ENCODE peak calls at places on chromosomes 12 and 14, in four cellular contexts. One of them, this sample, is unnamed.

GRCh38 chr14:105168496-105168978 is at the start of gene JAG2:
- DNase-seq in skeletal muscle cell: no peak
- DNase-seq in astrocyte of the cerebellum: no peak
- DNase-seq in OCI-LY7: peak; percentile 64
- DNase-seq in this sample: no peak

GRCh38 chr12:3523058-3523457 is 32.1 kb downstream of the PRMT8 start:
- DNase-seq in skeletal muscle cell: no peak
- DNase-seq in astrocyte of the cerebellum: no peak
- DNase-seq in OCI-LY7: no peak
- DNase-seq in this sample: no peak

GRCh38 chr14:88868558-88869159 is 44.2 kb downstream of the TTC8 start:
- DNase-seq in skeletal muscle cell: no peak
- DNase-seq in astrocyte of the cerebellum: peak; percentile 4
- DNase-seq in OCI-LY7: peak; percentile 21
- DNase-seq in this sample: no peak

GRCh38 chr12:62291888-62292760 is 31.9 kb downstream of the USP15 start:
- DNase-seq in skeletal muscle cell: no peak
- DNase-seq in astrocyte of the cerebellum: no peak
- DNase-seq in OCI-LY7: no peak
- DNase-seq in this sample: no peak

GRCh38 chr12:124940393-124941169 is 26.1 kb upstream of the UBC start:
- DNase-seq in skeletal muscle cell: peak; percentile 74
- DNase-seq in astrocyte of the cerebellum: peak; percentile 53
- DNase-seq in OCI-LY7: peak; percentile 90
- DNase-seq in this sample: no peak

GRCh38 chr12:18414671-18415070 is 153.4 kb downstream of the PIK3C2G start:
- DNase-seq in skeletal muscle cell: no peak
- DNase-seq in astrocyte of the cerebellum: no peak
- DNase-seq in OCI-LY7: no peak
- DNase-seq in this sample: no peak

GRCh38 chr12:113093409-113094101 is 37.0 kb downstream of the DTX1 start:
- DNase-seq in skeletal muscle cell: no peak
- DNase-seq in astrocyte of the cerebellum: no peak
- DNase-seq in OCI-LY7: no peak
- DNase-seq in this sample: no peak

GRCh38 chr12:22631863-22632463 is 7.0 kb downstream of the ETNK1 start:
- DNase-seq in skeletal muscle cell: no peak
- DNase-seq in astrocyte of the cerebellum: no peak
- DNase-seq in OCI-LY7: peak; percentile 13
- DNase-seq in this sample: no peak

GRCh38 chr12:65449400-65449799 is 170.9 kb downstream of the MSRB3 start:
- DNase-seq in skeletal muscle cell: no peak
- DNase-seq in astrocyte of the cerebellum: peak; percentile 4
- DNase-seq in OCI-LY7: no peak
- DNase-seq in this sample: no peak

GRCh38 chr12:93427779-93428564 is 13.8 kb downstream of the UBE2N start:
- DNase-seq in skeletal muscle cell: no peak
- DNase-seq in astrocyte of the cerebellum: no peak
- DNase-seq in OCI-LY7: no peak
- DNase-seq in this sample: no peak

GRCh38 chr14:22390824-22391461 is 198.1 kb downstream of the DAD1 start:
- DNase-seq in skeletal muscle cell: no peak
- DNase-seq in astrocyte of the cerebellum: no peak
- DNase-seq in OCI-LY7: no peak
- DNase-seq in this sample: no peak

GRCh38 chr12:127363392-127363791 is 903.6 kb upstream of the TMEM132C start:
- DNase-seq in skeletal muscle cell: no peak
- DNase-seq in astrocyte of the cerebellum: no peak
- DNase-seq in OCI-LY7: no peak
- DNase-seq in this sample: no peak

GRCh38 chr12:51591020-51591901 is at the start of gene SCN8A:
- DNase-seq in skeletal muscle cell: peak; percentile 23
- DNase-seq in astrocyte of the cerebellum: no peak
- DNase-seq in OCI-LY7: peak; percentile 72
- DNase-seq in this sample: no peak

GRCh38 chr14:96225745-96226151 is 21.1 kb downstream of the BDKRB2 start:
- DNase-seq in skeletal muscle cell: no peak
- DNase-seq in astrocyte of the cerebellum: no peak
- DNase-seq in OCI-LY7: no peak
- DNase-seq in this sample: peak; percentile 21

GRCh38 chr12:12319501-12320322 is 30.3 kb downstream of the MANSC1 start:
- DNase-seq in skeletal muscle cell: no peak
- DNase-seq in astrocyte of the cerebellum: peak; percentile 49
- DNase-seq in OCI-LY7: no peak
- DNase-seq in this sample: no peak

GRCh38 chr12:64039285-64039871 is 182.7 kb downstream of the KICS2 start:
- DNase-seq in skeletal muscle cell: no peak
- DNase-seq in astrocyte of the cerebellum: peak; percentile 33
- DNase-seq in OCI-LY7: no peak
- DNase-seq in this sample: no peak

GRCh38 chr12:4069046-4070010 is 196.1 kb upstream of the PARP11 start:
- DNase-seq in skeletal muscle cell: no peak
- DNase-seq in astrocyte of the cerebellum: no peak
- DNase-seq in OCI-LY7: no peak
- DNase-seq in this sample: no peak

GRCh38 chr14:98721061-98721460 is 550.9 kb downstream of the BCL11B start:
- DNase-seq in skeletal muscle cell: no peak
- DNase-seq in astrocyte of the cerebellum: no peak
- DNase-seq in OCI-LY7: peak; percentile 87
- DNase-seq in this sample: no peak

GRCh38 chr14:28494196-28494595 is 272.4 kb upstream of the FOXG1 start:
- DNase-seq in skeletal muscle cell: peak; percentile 36
- DNase-seq in astrocyte of the cerebellum: no peak
- DNase-seq in OCI-LY7: no peak
- DNase-seq in this sample: no peak

GRCh38 chr14:34498684-34499412 is 36.8 kb upstream of the SPTSSA start:
- DNase-seq in skeletal muscle cell: no peak
- DNase-seq in astrocyte of the cerebellum: no peak
- DNase-seq in OCI-LY7: peak; percentile 38
- DNase-seq in this sample: no peak

GRCh38 chr12:14756331-14757143 is 46.7 kb downstream of the WBP11 start:
- DNase-seq in skeletal muscle cell: no peak
- DNase-seq in astrocyte of the cerebellum: no peak
- DNase-seq in OCI-LY7: no peak
- DNase-seq in this sample: no peak

GRCh38 chr12:82721726-82722125 is 35.0 kb downstream of the TMTC2 start:
- DNase-seq in skeletal muscle cell: no peak
- DNase-seq in astrocyte of the cerebellum: no peak
- DNase-seq in OCI-LY7: no peak
- DNase-seq in this sample: no peak

GRCh38 chr14:69904246-69904645 is 25.0 kb downstream of the SMOC1 start:
- DNase-seq in skeletal muscle cell: no peak
- DNase-seq in astrocyte of the cerebellum: no peak
- DNase-seq in OCI-LY7: no peak
- DNase-seq in this sample: no peak

GRCh38 chr14:106766145-106766544 is 1239.8 kb downstream of the TMEM121 start:
- DNase-seq in skeletal muscle cell: no peak
- DNase-seq in astrocyte of the cerebellum: no peak
- DNase-seq in OCI-LY7: no peak
- DNase-seq in this sample: no peak

GRCh38 chr12:95808146-95808545 is 17.6 kb upstream of the NTN4 start:
- DNase-seq in skeletal muscle cell: no peak
- DNase-seq in astrocyte of the cerebellum: no peak
- DNase-seq in OCI-LY7: no peak
- DNase-seq in this sample: no peak

GRCh38 chr12:152440-152839 is 61.5 kb downstream of the SLC6A12 start:
- DNase-seq in skeletal muscle cell: no peak
- DNase-seq in astrocyte of the cerebellum: no peak
- DNase-seq in OCI-LY7: no peak
- DNase-seq in this sample: no peak

GRCh38 chr12:69570000-69570516 is 15.2 kb upstream of the CCT2 start:
- DNase-seq in skeletal muscle cell: no peak
- DNase-seq in astrocyte of the cerebellum: peak; percentile 50
- DNase-seq in OCI-LY7: no peak
- DNase-seq in this sample: peak; percentile 41

DNA sequence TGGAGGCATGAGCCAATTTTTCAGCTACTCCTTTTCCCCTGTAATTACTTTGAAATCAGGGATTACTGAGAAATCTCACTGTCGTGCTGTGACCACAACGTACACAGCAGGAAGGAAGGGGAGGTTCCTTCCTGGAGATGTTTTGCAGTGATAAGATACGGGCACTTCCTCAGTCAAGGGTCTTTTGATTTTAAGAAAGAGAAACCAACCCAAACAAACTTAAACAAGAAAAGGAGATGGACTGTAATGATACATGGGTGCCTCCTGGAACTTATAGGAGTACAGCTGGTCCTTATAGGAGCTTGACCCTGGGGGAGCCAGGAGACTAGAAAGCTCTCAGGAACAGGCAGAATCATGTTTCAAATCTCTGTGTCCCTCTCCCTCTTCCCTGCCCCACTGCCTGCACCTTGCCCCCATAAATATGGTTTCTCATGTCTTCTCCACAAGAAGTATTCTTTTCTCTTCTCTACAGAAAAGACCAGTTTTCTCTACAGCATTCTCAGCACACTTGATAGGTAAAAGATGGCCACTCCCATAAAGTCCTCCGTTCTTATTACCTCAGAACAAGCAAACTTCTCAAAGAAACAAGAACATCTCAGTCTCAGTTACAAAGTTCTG is 281.1 kb upstream of the AMIGO2 start:
- DNase-seq in skeletal muscle cell: no peak
- DNase-seq in astrocyte of the cerebellum: no peak
- DNase-seq in OCI-LY7: peak; percentile 41
- DNase-seq in this sample: no peak
- H3K4me3 ChIP-seq in skeletal muscle cell: no peak overlapping the region
- H3K4me3 ChIP-seq in astrocyte of the cerebellum: no peak overlapping the region
- H3K4me3 ChIP-seq in OCI-LY7: peak overlapping the region; percentile 54
- H3K4me3 ChIP-seq in this sample: no peak overlapping the region

GRCh38 chr12:67827820-67828383 is 161.3 kb upstream of the IFNG-AS1 start:
- DNase-seq in skeletal muscle cell: peak; percentile 87
- DNase-seq in astrocyte of the cerebellum: peak; percentile 88
- DNase-seq in OCI-LY7: no peak
- DNase-seq in this sample: peak; percentile 97
- H3K4me3 ChIP-seq in skeletal muscle cell: peak overlapping the region; percentile 45
- H3K4me3 ChIP-seq in astrocyte of the cerebellum: peak overlapping the region; percentile 34
- H3K4me3 ChIP-seq in OCI-LY7: no peak overlapping the region
- H3K4me3 ChIP-seq in this sample: peak overlapping the region; percentile 64

DNA sequence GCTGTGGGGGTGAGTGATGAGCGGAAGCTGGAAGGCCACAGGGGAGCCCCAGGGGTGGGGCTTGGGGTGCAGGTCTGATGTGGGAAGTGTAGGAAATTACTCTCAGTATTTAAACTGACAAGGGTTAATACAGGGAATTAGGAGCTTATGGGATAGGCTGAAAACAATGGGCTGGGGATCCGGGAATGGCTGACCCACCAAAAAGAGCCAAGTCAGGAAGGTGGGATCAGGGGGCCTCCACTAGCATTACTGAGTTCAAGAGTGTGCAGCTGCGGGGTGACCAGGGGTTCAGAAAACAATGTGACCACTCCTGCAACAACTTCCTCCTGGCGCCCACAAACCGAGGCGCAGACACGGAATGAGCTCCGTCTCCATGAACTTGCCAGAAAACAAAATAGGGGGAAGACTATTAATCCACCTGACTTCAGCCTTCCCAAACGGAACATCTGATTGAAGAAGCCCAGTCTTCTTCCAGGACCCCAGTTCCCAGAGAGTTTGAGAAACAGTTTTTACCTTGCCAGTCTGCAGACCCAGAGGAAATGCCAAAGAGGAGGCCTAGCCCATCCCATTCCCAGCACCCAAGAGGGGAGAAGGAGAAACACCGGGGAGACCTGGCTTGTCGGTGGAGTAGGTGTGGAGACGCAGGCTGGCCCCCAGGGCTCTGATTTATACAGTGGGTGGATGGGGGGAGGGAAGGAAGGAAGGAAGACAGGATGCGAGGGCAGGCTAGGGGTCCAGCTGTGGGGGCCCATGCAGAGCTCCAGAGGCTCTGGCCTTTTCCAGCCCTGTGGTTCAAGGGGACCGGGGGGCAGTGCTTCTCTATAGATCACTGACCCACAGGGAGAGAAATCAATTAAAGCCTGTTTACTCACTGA is 16.5 kb upstream of the YY1 start:
- DNase-seq in skeletal muscle cell: no peak
- DNase-seq in astrocyte of the cerebellum: no peak
- DNase-seq in OCI-LY7: no peak
- DNase-seq in this sample: no peak
- H3K4me3 ChIP-seq in skeletal muscle cell: peak overlapping the region; percentile 51
- H3K4me3 ChIP-seq in astrocyte of the cerebellum: no peak overlapping the region
- H3K4me3 ChIP-seq in OCI-LY7: peak overlapping the region; percentile 54
- H3K4me3 ChIP-seq in this sample: peak overlapping the region; percentile 6

GRCh38 chr14:24713404-24713803 is 79.4 kb upstream of the GZMB start:
- DNase-seq in skeletal muscle cell: no peak
- DNase-seq in astrocyte of the cerebellum: no peak
- DNase-seq in OCI-LY7: no peak
- DNase-seq in this sample: no peak

GRCh38 chr14:24712374-24712773 is 78.4 kb upstream of the GZMB start:
- DNase-seq in skeletal muscle cell: no peak
- DNase-seq in astrocyte of the cerebellum: no peak
- DNase-seq in OCI-LY7: no peak
- DNase-seq in this sample: no peak

GRCh38 chr14:24708684-24709083 is 74.7 kb upstream of the GZMB start:
- DNase-seq in skeletal muscle cell: no peak
- DNase-seq in astrocyte of the cerebellum: no peak
- DNase-seq in OCI-LY7: no peak
- DNase-seq in this sample: no peak

GRCh38 chr14:24712909-24713308 is 78.9 kb upstream of the GZMB start:
- DNase-seq in skeletal muscle cell: no peak
- DNase-seq in astrocyte of the cerebellum: no peak
- DNase-seq in OCI-LY7: no peak
- DNase-seq in this sample: no peak

GRCh38 chr14:24710403-24711063 is 76.5 kb upstream of the GZMB start:
- DNase-seq in skeletal muscle cell: peak; percentile 19
- DNase-seq in astrocyte of the cerebellum: peak; percentile 29
- DNase-seq in OCI-LY7: peak; percentile 61
- DNase-seq in this sample: peak; percentile 3
- H3K4me3 ChIP-seq in skeletal muscle cell: peak overlapping the region; percentile 5
- H3K4me3 ChIP-seq in astrocyte of the cerebellum: no peak overlapping the region
- H3K4me3 ChIP-seq in OCI-LY7: no peak overlapping the region
- H3K4me3 ChIP-seq in this sample: no peak overlapping the region

DNA sequence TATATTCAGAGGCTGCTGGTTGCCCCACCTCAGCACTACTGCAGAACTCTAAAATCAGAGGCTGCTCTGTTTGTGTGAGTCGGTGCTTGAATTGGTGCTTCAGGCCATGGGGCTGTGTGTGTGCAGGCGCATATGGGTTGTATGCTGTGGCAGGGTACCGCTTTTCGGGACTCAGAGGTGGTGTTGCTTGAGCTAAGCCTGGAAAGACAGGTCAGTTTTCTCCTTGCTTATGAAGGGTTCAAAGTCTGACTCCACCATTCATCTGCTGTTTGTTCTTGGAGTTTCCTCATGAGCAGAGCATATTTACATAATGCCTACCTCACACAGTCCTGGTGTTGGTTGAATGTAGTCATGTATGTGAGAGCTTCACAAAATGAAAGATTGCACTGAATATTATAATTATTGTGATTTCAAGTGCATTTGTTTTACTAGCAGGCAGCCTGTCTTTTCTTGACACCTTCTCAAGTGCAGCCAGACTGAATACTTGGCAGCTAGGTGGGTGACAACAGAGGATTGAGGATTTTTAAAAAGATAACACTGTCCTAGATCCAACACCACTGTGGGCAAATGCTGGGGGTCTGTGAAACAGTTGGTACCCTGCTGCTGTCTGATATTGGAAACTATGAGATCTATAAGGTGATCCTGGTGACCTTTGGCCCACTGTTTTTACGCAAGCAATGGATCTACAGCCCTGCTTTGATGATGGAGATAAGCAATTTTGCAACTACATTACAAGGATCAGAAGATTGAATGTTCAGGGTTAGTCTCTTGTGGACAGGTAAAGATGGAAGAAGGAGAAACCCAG is 1.0 kb upstream of the ANG start:
- DNase-seq in skeletal muscle cell: no peak
- DNase-seq in astrocyte of the cerebellum: no peak
- DNase-seq in OCI-LY7: no peak
- DNase-seq in this sample: no peak
- H3K4me3 ChIP-seq in skeletal muscle cell: no peak overlapping the region
- H3K4me3 ChIP-seq in astrocyte of the cerebellum: no peak overlapping the region
- H3K4me3 ChIP-seq in OCI-LY7: no peak overlapping the region
- H3K4me3 ChIP-seq in this sample: no peak overlapping the region